ENCODE peak calls at places on chromosomes 5 and 9, in ten cellular contexts. O is fibroblast of lung; Q is CD8-positive, alpha-beta memory T cell; I is mesenchymal stem cell; K is HAP-1; R is tibial artery; P is IMR-90; E is breast epithelium; M is OCI-LY7; C is HCT116. A is an unnamed sample.
A peak's percentile ranks its signal among the peaks of the same experiment; 100 is the strongest.

GRCh38 chr5:68884893-68885292 is 208.9 kb upstream of the SLC30A5 start:
- DNase-seq in O (peak; percentile 2), Q (no peak), I (no peak), K (peak; percentile 6), R (no peak), P (no peak), E (no peak), M (no peak), C (peak; percentile 7), A (no peak)

GRCh38 chr9:124839612-124840299 is 13.5 kb upstream of the WDR38 start:
- DNase-seq in O (no peak), Q (no peak), I (peak; percentile 35), K (no peak), R (no peak), P (peak; percentile 30), E (no peak), M (peak; percentile 46), C (peak; percentile 33), A (no peak)

GRCh38 chr5:10275460-10275859 is 25.4 kb downstream of the CCT5 start:
- DNase-seq in O (no peak), Q (no peak), I (no peak), K (no peak), R (no peak), P (no peak), E (no peak), M (no peak), C (no peak), A (no peak)

GRCh38 chr5:155906046-155906445 is 420.9 kb upstream of the SGCD start:
- DNase-seq in O (no peak), Q (no peak), I (no peak), K (no peak), R (no peak), P (no peak), E (no peak), M (peak; percentile 1), C (no peak), A (no peak)

GRCh38 chr5:179906294-179906794 is 1.4 kb downstream of the TBC1D9B start:
- DNase-seq in O (no peak), Q (no peak), I (no peak), K (no peak), R (no peak), P (no peak), E (no peak), M (no peak), C (no peak), A (no peak)

GRCh38 chr9:127741831-127742434 is 6.8 kb upstream of the TOR2A start:
- DNase-seq in O (peak; percentile 39), Q (no peak), I (peak; percentile 81), K (no peak), R (no peak), P (no peak), E (no peak), M (no peak), C (peak; percentile 18), A (peak; percentile 10)

GRCh38 chr5:155106221-155106620 is 92.7 kb downstream of the KIF4B start:
- DNase-seq in O (no peak), Q (no peak), I (no peak), K (no peak), R (no peak), P (no peak), E (no peak), M (no peak), C (no peak), A (no peak)

GRCh38 chr9:86202338-86202882 is 57.0 kb downstream of the C9orf153 start:
- DNase-seq in O (peak; percentile 40), Q (peak; percentile 16), I (peak; percentile 53), K (peak; percentile 46), R (no peak), P (peak; percentile 61), E (no peak), M (peak; percentile 60), C (peak; percentile 27), A (peak; percentile 27)

GRCh38 chr5:143739741-143740140 is 72.2 kb upstream of the HMHB1 start:
- DNase-seq in O (peak; percentile 26), Q (no peak), I (no peak), K (no peak), R (no peak), P (peak; percentile 22), E (no peak), M (no peak), C (no peak), A (peak; percentile 11)

GRCh38 chr5:61701877-61702602 is 370.0 kb downstream of the ZSWIM6 start:
- DNase-seq in O (no peak), Q (no peak), I (no peak), K (no peak), R (no peak), P (no peak), E (no peak), M (no peak), C (no peak), A (no peak)

GRCh38 chr9:84375954-84376353 is 35.4 kb upstream of the SLC28A3 start:
- DNase-seq in O (no peak), Q (no peak), I (no peak), K (no peak), R (no peak), P (no peak), E (no peak), M (no peak), C (no peak), A (no peak)

GRCh38 chr9:84371737-84372136 is 31.2 kb upstream of the SLC28A3 start:
- DNase-seq in O (peak; percentile 88), Q (no peak), I (peak; percentile 82), K (no peak), R (peak; percentile 45), P (peak; percentile 82), E (peak; percentile 63), M (no peak), C (no peak), A (peak; percentile 86)

GRCh38 chr9:84374516-84374915 is 34.0 kb upstream of the SLC28A3 start:
- DNase-seq in O (no peak), Q (no peak), I (no peak), K (no peak), R (no peak), P (no peak), E (no peak), M (no peak), C (no peak), A (no peak)

GRCh38 chr9:84368593-84368992 is 28.0 kb upstream of the SLC28A3 start:
- DNase-seq in O (no peak), Q (no peak), I (peak; percentile 8), K (no peak), R (no peak), P (no peak), E (no peak), M (no peak), C (no peak), A (no peak)

GRCh38 chr9:84373975-84374374 is 33.4 kb upstream of the SLC28A3 start:
- DNase-seq in O (no peak), Q (no peak), I (no peak), K (no peak), R (no peak), P (no peak), E (no peak), M (no peak), C (no peak), A (no peak)
- H3K4me1 ChIP-seq in O (no peaks in the 10 kb centered on the region), Q (no peaks in the 10 kb centered on the region), I (no peaks in the 10 kb centered on the region), K (peaks cover 11% of the 10 kb centered on the region), R (peaks cover 4% of the 10 kb centered on the region), P (peaks cover 3% of the 10 kb centered on the region), E (no peaks in the 10 kb centered on the region), M (no peaks in the 10 kb centered on the region), C (no peaks in the 10 kb centered on the region), A (no peaks in the 10 kb centered on the region)

DNA sequence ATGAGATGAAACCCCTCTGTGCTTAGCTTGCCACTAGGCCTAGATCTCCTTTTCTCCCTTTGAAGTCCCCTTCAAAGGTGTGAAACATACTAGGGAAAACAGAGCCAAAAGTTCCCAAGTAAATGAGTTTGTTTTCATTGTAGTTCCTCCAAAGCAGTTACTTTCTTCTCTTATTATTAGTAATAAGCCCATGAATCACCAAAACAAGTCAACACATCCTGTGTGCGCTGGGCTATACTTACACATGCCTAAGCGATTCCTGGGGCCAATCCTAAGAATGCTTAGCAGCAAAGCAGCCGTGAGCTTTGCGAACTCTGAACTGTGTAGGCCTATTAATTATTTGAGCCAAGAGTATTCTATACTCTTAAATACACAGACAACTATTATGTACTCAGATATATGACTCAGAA is 7.6 kb downstream of the ENC1 start:
- DNase-seq in O (peak; percentile 88), Q (no peak), I (peak; percentile 61), K (peak; percentile 17), R (no peak), P (peak; percentile 81), E (no peak), M (no peak), C (peak; percentile 57), A (peak; percentile 85)
- H3K4me1 ChIP-seq in O (peaks cover 37% of the 10 kb centered on the region), Q (peaks cover 33% of the 10 kb centered on the region), I (peaks cover 24% of the 10 kb centered on the region), K (peaks cover 28% of the 10 kb centered on the region), R (peaks cover 3% of the 10 kb centered on the region), P (peaks cover 28% of the 10 kb centered on the region), E (peaks cover 13% of the 10 kb centered on the region), M (peaks cover 37% of the 10 kb centered on the region), C (peaks cover 80% of the 10 kb centered on the region), A (peaks cover 87% of the 10 kb centered on the region)

DNA sequence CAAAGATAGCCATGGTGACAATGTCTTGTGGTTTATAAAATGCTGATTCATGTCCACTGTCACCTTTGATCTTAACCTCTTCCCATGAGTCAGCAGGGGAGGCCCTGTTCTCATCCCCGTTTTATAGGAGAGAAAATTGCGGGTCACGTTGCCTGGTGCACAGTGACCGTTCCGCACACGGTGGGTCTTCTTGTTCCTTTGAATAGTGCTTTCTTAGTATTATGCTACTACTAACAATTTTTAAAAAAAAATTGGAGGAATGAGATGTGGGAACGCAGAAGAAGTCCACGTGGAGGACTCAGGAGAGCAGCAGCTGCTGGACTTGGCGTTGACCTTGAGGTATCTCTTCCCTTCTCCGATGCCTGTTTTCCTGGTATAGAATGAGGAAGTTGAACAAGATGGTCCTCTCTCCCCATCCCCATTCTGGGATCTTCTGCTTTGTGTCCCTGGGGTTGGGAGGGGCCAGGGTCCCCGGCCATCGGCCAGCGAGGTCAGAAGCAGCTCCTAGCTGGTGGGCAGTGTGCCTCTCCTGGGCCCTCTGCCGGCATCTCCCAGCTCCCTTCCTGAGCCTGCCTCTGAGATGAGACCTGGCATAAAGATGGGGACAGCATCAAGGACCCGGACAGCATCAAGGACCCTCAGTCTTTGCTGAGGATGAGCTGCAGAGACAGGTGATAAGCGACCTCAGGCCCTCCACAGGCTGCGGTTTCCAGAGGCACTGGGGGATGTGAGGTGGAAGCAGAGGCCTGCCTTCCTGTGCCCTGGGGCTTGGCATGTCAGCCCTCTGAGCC is 143.9 kb downstream of the C9orf50 start:
- DNase-seq in O (no peak), Q (no peak), I (peak; percentile 48), K (no peak), R (no peak), P (peak; percentile 49), E (no peak), M (no peak), C (no peak), A (no peak)
- H3K4me1 ChIP-seq in O (peaks cover 17% of the 10 kb centered on the region), Q (no peaks in the 10 kb centered on the region), I (peaks cover 30% of the 10 kb centered on the region), K (peaks cover 22% of the 10 kb centered on the region), R (peaks cover 49% of the 10 kb centered on the region), P (peaks cover 20% of the 10 kb centered on the region), E (peaks cover 24% of the 10 kb centered on the region), M (no peaks in the 10 kb centered on the region), C (peaks cover 92% of the 10 kb centered on the region), A (peaks cover 33% of the 10 kb centered on the region)

DNA sequence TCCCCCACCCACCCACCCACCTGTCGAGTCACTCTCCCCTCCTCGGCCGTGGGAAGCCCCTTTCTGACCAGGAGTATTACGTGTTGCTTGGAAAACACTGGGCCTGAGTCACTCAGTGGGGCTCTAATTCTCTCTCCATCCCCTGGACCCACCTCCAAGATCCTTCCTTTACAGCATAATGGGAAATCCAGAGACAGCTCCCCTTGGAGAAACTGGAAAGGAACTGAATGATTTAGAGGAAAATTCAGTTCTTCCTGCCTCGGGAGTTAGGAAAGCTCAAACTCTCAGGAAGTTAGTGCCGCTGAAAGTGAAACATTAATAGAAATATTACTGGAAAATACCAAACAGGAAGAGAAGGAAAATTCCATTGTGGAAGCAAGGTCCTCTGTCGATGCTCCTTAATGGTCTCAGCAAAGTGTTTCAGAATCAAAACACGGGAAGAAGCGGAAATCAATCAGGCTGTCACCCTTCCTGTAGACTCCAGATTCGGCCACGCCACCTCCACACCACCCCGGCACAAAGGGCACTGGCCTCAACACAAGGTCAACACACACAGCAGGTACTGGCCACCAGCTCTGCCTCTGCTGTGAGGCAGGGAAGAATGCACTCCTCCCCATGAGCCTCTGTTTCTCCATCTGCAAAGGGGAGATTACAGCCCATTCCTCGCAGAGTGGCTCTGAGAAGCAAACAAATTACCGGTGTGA is 9.6 kb downstream of the SHB start:
- DNase-seq in O (peak; percentile 80), Q (no peak), I (peak; percentile 67), K (no peak), R (no peak), P (peak; percentile 83), E (no peak), M (no peak), C (no peak), A (peak; percentile 72)
- H3K4me1 ChIP-seq in O (peaks cover 15% of the 10 kb centered on the region), Q (no peaks in the 10 kb centered on the region), I (peaks cover 48% of the 10 kb centered on the region), K (peaks cover 12% of the 10 kb centered on the region), R (peaks cover 61% of the 10 kb centered on the region), P (peaks cover 48% of the 10 kb centered on the region), E (peaks cover 11% of the 10 kb centered on the region), M (no peaks in the 10 kb centered on the region), C (peaks cover 29% of the 10 kb centered on the region), A (peaks cover 71% of the 10 kb centered on the region)